ENCODE peak calls at places on chromosomes 2 and 18, in seven cellular contexts. L is H1, R is GM23248, W is IMR-90, P is HCT116, E is GM23338, Y is K562. V is an unnamed sample.
A peak's percentile ranks its signal among the peaks of the same experiment; 100 is the strongest.

GRCh38 chr2:176188969-176189665 is 649 bp downstream of the HOXD1 start:
- DNase-seq in L (no peak), R (peak; percentile 39), W (no peak), P (no peak), E (peak; percentile 70), Y (no peak), V (no peak)

GRCh38 chr2:241053576-241054251 is 48.4 kb downstream of the MTERF4 start:
- DNase-seq in L (no peak), R (no peak), W (no peak), P (no peak), E (no peak), Y (no peak), V (no peak)

GRCh38 chr2:96321230-96322103 is 3.6 kb upstream of the ITPRIPL1 start:
- DNase-seq in L (no peak), R (peak; percentile 61), W (peak; percentile 14), P (no peak), E (peak; percentile 86), Y (peak; percentile 71), V (peak; percentile 17)

GRCh38 chr2:236417150-236417549 is 152.5 kb upstream of the ACKR3 start:
- DNase-seq in L (no peak), R (no peak), W (no peak), P (no peak), E (no peak), Y (no peak), V (no peak)

GRCh38 chr2:215881582-215881981 is 131.8 kb downstream of the MREG start:
- DNase-seq in L (no peak), R (peak; percentile 75), W (peak; percentile 51), P (no peak), E (no peak), Y (no peak), V (no peak)

GRCh38 chr2:55112229-55113016 is 62.2 kb upstream of the RTN4 start:
- DNase-seq in L (no peak), R (peak; percentile 87), W (peak; percentile 78), P (no peak), E (no peak), Y (peak; percentile 81), V (no peak)

GRCh38 chr18:39959839-39960238 is 1995.2 kb upstream of the PIK3C3 start:
- DNase-seq in L (no peak), R (peak; percentile 30), W (no peak), P (no peak), E (no peak), Y (no peak), V (peak; percentile 85)

GRCh38 chr2:64023485-64024258 is 4.4 kb upstream of the VPS54 start:
- DNase-seq in L (no peak), R (no peak), W (no peak), P (no peak), E (peak; percentile 66), Y (no peak), V (no peak)

GRCh38 chr18:56873441-56874140 is 222.4 kb downstream of the WDR7 start:
- DNase-seq in L (peak; percentile 57), R (no peak), W (no peak), P (no peak), E (peak; percentile 96), Y (peak; percentile 2), V (no peak)

GRCh38 chr2:14634885-14635871 is 2.7 kb downstream of the LRATD1 start:
- DNase-seq in L (no peak), R (peak; percentile 79), W (peak; percentile 16), P (no peak), E (peak; percentile 81), Y (peak; percentile 54), V (peak; percentile 89)

GRCh38 chr2:167380094-167380493 is 491.8 kb downstream of the XIRP2 start:
- DNase-seq in L (no peak), R (no peak), W (no peak), P (no peak), E (no peak), Y (no peak), V (no peak)

GRCh38 chr2:101821059-101821805 is 123.7 kb downstream of the MAP4K4 start:
- DNase-seq in L (no peak), R (peak; percentile 48), W (peak; percentile 56), P (no peak), E (no peak), Y (no peak), V (no peak)

GRCh38 chr2:101821828-101822458 is 124.4 kb downstream of the MAP4K4 start:
- DNase-seq in L (no peak), R (no peak), W (no peak), P (no peak), E (no peak), Y (no peak), V (no peak)

GRCh38 chr2:101818531-101819451 is 121.3 kb downstream of the MAP4K4 start:
- DNase-seq in L (no peak), R (peak; percentile 61), W (peak; percentile 89), P (no peak), E (peak; percentile 22), Y (no peak), V (peak; percentile 84)

GRCh38 chr2:101823347-101823791 is 125.9 kb downstream of the MAP4K4 start:
- DNase-seq in L (no peak), R (peak; percentile 79), W (peak; percentile 82), P (peak; percentile 16), E (peak; percentile 90), Y (peak; percentile 82), V (peak; percentile 75)

DNA sequence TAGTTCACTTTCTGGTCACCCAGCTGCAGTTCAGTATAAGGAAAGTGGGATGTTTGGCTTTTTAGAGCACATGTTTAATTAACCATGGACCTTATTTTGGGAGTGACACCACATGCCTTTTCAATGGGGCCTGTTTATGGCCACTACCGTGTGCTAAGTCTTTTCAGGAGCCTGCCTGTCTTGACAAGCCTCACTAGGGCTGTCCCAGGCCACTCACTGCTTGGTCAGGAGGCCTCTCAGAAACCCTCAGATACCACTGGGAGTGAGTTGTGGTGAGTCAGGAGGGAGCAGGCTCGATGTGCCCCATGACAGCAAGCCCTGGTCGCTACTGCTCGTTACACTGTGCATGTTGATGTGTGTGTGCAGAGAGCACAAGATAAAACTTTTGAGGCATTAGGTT is 123.0 kb downstream of the MAP4K4 start:
- DNase-seq in L (no peak), R (peak; percentile 91), W (peak; percentile 90), P (no peak), E (no peak), Y (peak; percentile 68), V (peak; percentile 98)
- H4K20me1 ChIP-seq in L (peaks cover 2% of the 10 kb centered on the region), R (peaks cover 18% of the 10 kb centered on the region), W (peaks cover 82% of the 10 kb centered on the region), P (no peaks in the 10 kb centered on the region), E (no peaks in the 10 kb centered on the region), Y (peaks cover 2% of the 10 kb centered on the region), V (no peaks in the 10 kb centered on the region)

DNA sequence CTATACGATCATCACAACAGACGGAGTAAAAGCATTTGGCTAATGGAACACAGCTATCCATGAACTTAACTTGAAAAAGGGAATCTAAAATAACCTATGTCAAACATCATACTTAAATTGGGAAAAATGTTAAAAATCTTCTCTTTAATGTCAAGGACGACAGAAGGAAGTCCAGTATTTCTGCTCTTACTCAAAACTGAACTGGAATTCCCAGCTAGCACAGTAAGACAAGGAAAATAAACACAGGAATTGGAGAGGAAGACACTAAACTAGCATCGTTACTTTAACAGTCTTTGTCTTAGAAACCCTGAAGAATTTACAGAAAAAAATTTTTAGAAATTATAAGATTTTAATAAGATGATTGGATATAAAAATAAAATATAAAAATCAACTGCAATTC is 112.6 kb downstream of the HDAC4 start:
- DNase-seq in L (no peak), R (no peak), W (peak; percentile 67), P (no peak), E (no peak), Y (no peak), V (no peak)
- H3K4me1 ChIP-seq in L (peaks cover 30% of the 10 kb centered on the region), R (peaks cover 20% of the 10 kb centered on the region), W (peaks cover 53% of the 10 kb centered on the region), P (peaks cover 46% of the 10 kb centered on the region), E (peaks cover 29% of the 10 kb centered on the region), Y (peaks cover 49% of the 10 kb centered on the region), V (peaks cover 11% of the 10 kb centered on the region)

DNA sequence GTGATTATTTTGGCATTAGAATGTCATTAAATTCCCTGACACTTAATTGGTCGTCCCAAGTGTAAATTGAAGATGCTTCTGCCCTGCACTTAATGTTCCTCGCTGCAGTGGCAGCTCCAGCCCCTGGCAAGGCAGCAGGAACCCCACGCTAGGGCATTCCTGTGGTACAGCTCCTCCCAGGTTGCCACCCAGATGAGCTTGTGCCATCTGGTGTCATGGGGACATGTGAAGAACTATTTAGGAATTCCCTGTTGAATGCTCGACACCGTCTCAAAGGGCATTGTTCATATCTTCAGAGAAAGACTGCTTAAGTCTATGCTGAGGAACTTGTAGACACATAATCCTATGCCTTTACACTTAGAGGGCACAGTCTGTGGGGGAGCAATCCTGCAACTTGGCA is 38.9 kb downstream of the BCL2L11 start:
- DNase-seq in L (no peak), R (no peak), W (no peak), P (no peak), E (no peak), Y (no peak), V (no peak)
- H4K20me1 ChIP-seq in L (peaks cover 5% of the 10 kb centered on the region), R (no peaks in the 10 kb centered on the region), W (peaks cover 23% of the 10 kb centered on the region), P (no peaks in the 10 kb centered on the region), E (peaks cover 13% of the 10 kb centered on the region), Y (peaks cover 40% of the 10 kb centered on the region), V (no peaks in the 10 kb centered on the region)

GRCh38 chr2:198321522-198322088 is 517.2 kb downstream of the PLCL1 start:
- DNase-seq in L (no peak), R (no peak), W (no peak), P (no peak), E (no peak), Y (no peak), V (no peak)
- H3K4me1 ChIP-seq in L (peaks cover 3% of the 10 kb centered on the region), R (no peaks in the 10 kb centered on the region), W (no peaks in the 10 kb centered on the region), P (no peaks in the 10 kb centered on the region), E (peaks cover 19% of the 10 kb centered on the region), Y (no peaks in the 10 kb centered on the region), V (peaks cover 4% of the 10 kb centered on the region)

GRCh38 chr18:79694895-79695213 is 15.3 kb downstream of the CTDP1 start:
- DNase-seq in L (no peak), R (no peak), W (no peak), P (no peak), E (no peak), Y (no peak), V (no peak)
- H4K20me1 ChIP-seq in L (peaks cover 12% of the 10 kb centered on the region), R (no peaks in the 10 kb centered on the region), W (peaks cover 52% of the 10 kb centered on the region), P (no peaks in the 10 kb centered on the region), E (peaks cover 25% of the 10 kb centered on the region), Y (no peaks in the 10 kb centered on the region), V (peaks cover 2% of the 10 kb centered on the region)